ENCODE peak calls at places on chromosomes 7 and 10, in seven cellular contexts. One of them, this sample, is unnamed.
A peak's percentile ranks its signal among the peaks of the same experiment; 100 is the strongest.

GRCh38 chr7:36735172-36735571 is 10.9 kb upstream of the AOAH start:
- DNase-seq in sigmoid colon: no peak
- DNase-seq in IMR-90: no peak
- DNase-seq in transverse colon: no peak
- DNase-seq in tibial artery: no peak
- DNase-seq in stomach: no peak
- DNase-seq in esophagus squamous epithelium: no peak
- DNase-seq in this sample: peak; percentile 8

GRCh38 chr7:33895025-33895804 is 10.1 kb upstream of the BMPER start:
- DNase-seq in sigmoid colon: peak; percentile 90
- DNase-seq in IMR-90: peak; percentile 75
- DNase-seq in transverse colon: peak; percentile 82
- DNase-seq in tibial artery: peak; percentile 91
- DNase-seq in stomach: peak; percentile 90
- DNase-seq in esophagus squamous epithelium: no peak
- DNase-seq in this sample: peak; percentile 88

GRCh38 chr7:8923164-8923806 is 489.9 kb downstream of the NXPH1 start:
- DNase-seq in sigmoid colon: no peak
- DNase-seq in IMR-90: no peak
- DNase-seq in transverse colon: no peak
- DNase-seq in tibial artery: no peak
- DNase-seq in stomach: no peak
- DNase-seq in esophagus squamous epithelium: no peak
- DNase-seq in this sample: no peak

GRCh38 chr7:101126651-101127459 is at the start of gene SERPINE1:
- DNase-seq in sigmoid colon: peak; percentile 96
- DNase-seq in IMR-90: peak; percentile 100
- DNase-seq in transverse colon: peak; percentile 74
- DNase-seq in tibial artery: peak; percentile 97
- DNase-seq in stomach: peak; percentile 58
- DNase-seq in esophagus squamous epithelium: peak; percentile 47
- DNase-seq in this sample: peak; percentile 69

GRCh38 chr10:69004821-69005220 is 16.2 kb downstream of the KIFBP start:
- DNase-seq in sigmoid colon: no peak
- DNase-seq in IMR-90: peak; percentile 73
- DNase-seq in transverse colon: no peak
- DNase-seq in tibial artery: no peak
- DNase-seq in stomach: no peak
- DNase-seq in esophagus squamous epithelium: no peak
- DNase-seq in this sample: no peak

GRCh38 chr7:117045927-117046710 is 92.8 kb downstream of the ST7 start:
- DNase-seq in sigmoid colon: no peak
- DNase-seq in IMR-90: no peak
- DNase-seq in transverse colon: no peak
- DNase-seq in tibial artery: no peak
- DNase-seq in stomach: no peak
- DNase-seq in esophagus squamous epithelium: no peak
- DNase-seq in this sample: no peak

GRCh38 chr7:81267508-81267907 is 348.7 kb upstream of the SEMA3C start:
- DNase-seq in sigmoid colon: no peak
- DNase-seq in IMR-90: peak; percentile 43
- DNase-seq in transverse colon: no peak
- DNase-seq in tibial artery: no peak
- DNase-seq in stomach: no peak
- DNase-seq in esophagus squamous epithelium: no peak
- DNase-seq in this sample: peak; percentile 21

GRCh38 chr10:10295537-10295936 is 722.1 kb upstream of the CELF2 start:
- DNase-seq in sigmoid colon: no peak
- DNase-seq in IMR-90: no peak
- DNase-seq in transverse colon: no peak
- DNase-seq in tibial artery: no peak
- DNase-seq in stomach: no peak
- DNase-seq in esophagus squamous epithelium: no peak
- DNase-seq in this sample: no peak

GRCh38 chr7:25493811-25494366 is 265.6 kb upstream of the NPVF start:
- DNase-seq in sigmoid colon: no peak
- DNase-seq in IMR-90: no peak
- DNase-seq in transverse colon: no peak
- DNase-seq in tibial artery: no peak
- DNase-seq in stomach: no peak
- DNase-seq in esophagus squamous epithelium: no peak
- DNase-seq in this sample: no peak

GRCh38 chr10:34125702-34126101 is 689.4 kb downstream of the PARD3 start:
- DNase-seq in sigmoid colon: no peak
- DNase-seq in IMR-90: no peak
- DNase-seq in transverse colon: no peak
- DNase-seq in tibial artery: no peak
- DNase-seq in stomach: no peak
- DNase-seq in esophagus squamous epithelium: no peak
- DNase-seq in this sample: no peak

GRCh38 chr7:93232673-93233018 is 480 bp downstream of the VPS50 start:
- DNase-seq in sigmoid colon: no peak
- DNase-seq in IMR-90: no peak
- DNase-seq in transverse colon: no peak
- DNase-seq in tibial artery: no peak
- DNase-seq in stomach: no peak
- DNase-seq in esophagus squamous epithelium: no peak
- DNase-seq in this sample: peak; percentile 4

GRCh38 chr10:49151025-49151445 is 17.2 kb upstream of the FAM170B start:
- DNase-seq in sigmoid colon: no peak
- DNase-seq in IMR-90: no peak
- DNase-seq in transverse colon: no peak
- DNase-seq in tibial artery: no peak
- DNase-seq in stomach: no peak
- DNase-seq in esophagus squamous epithelium: no peak
- DNase-seq in this sample: no peak

GRCh38 chr10:93039721-93040120 is 20.9 kb upstream of the CYP26C1 start:
- DNase-seq in sigmoid colon: no peak
- DNase-seq in IMR-90: peak; percentile 46
- DNase-seq in transverse colon: no peak
- DNase-seq in tibial artery: no peak
- DNase-seq in stomach: no peak
- DNase-seq in esophagus squamous epithelium: no peak
- DNase-seq in this sample: peak; percentile 66

GRCh38 chr7:143382126-143382790 is 1.1 kb downstream of the ZYX start:
- DNase-seq in sigmoid colon: peak; percentile 64
- DNase-seq in IMR-90: no peak
- DNase-seq in transverse colon: no peak
- DNase-seq in tibial artery: no peak
- DNase-seq in stomach: no peak
- DNase-seq in esophagus squamous epithelium: no peak
- DNase-seq in this sample: no peak

GRCh38 chr7:150780249-150780648 is 19.9 kb downstream of the TMEM176B start:
- DNase-seq in sigmoid colon: no peak
- DNase-seq in IMR-90: no peak
- DNase-seq in transverse colon: no peak
- DNase-seq in tibial artery: no peak
- DNase-seq in stomach: no peak
- DNase-seq in esophagus squamous epithelium: no peak
- DNase-seq in this sample: no peak

GRCh38 chr7:50595538-50596102 is 30.4 kb upstream of the DDC start:
- DNase-seq in sigmoid colon: no peak
- DNase-seq in IMR-90: peak; percentile 34
- DNase-seq in transverse colon: no peak
- DNase-seq in tibial artery: no peak
- DNase-seq in stomach: no peak
- DNase-seq in esophagus squamous epithelium: no peak
- DNase-seq in this sample: peak; percentile 74

GRCh38 chr7:138864667-138865066 is 66.7 kb upstream of the ATP6V0A4 start:
- DNase-seq in sigmoid colon: no peak
- DNase-seq in IMR-90: peak; percentile 78
- DNase-seq in transverse colon: no peak
- DNase-seq in tibial artery: no peak
- DNase-seq in stomach: no peak
- DNase-seq in esophagus squamous epithelium: no peak
- DNase-seq in this sample: peak; percentile 86

GRCh38 chr7:12550956-12551355 is 19.6 kb upstream of the SCIN start:
- DNase-seq in sigmoid colon: no peak
- DNase-seq in IMR-90: peak; percentile 28
- DNase-seq in transverse colon: no peak
- DNase-seq in tibial artery: no peak
- DNase-seq in stomach: no peak
- DNase-seq in esophagus squamous epithelium: no peak
- DNase-seq in this sample: no peak

GRCh38 chr7:66493235-66494181 is 135.2 kb upstream of the KCTD7 start:
- DNase-seq in sigmoid colon: peak; percentile 99
- DNase-seq in IMR-90: peak; percentile 97
- DNase-seq in transverse colon: peak; percentile 98
- DNase-seq in tibial artery: peak; percentile 98
- DNase-seq in stomach: peak; percentile 99
- DNase-seq in esophagus squamous epithelium: peak; percentile 82
- DNase-seq in this sample: peak; percentile 99

GRCh38 chr10:21649441-21649872 is 115.4 kb downstream of the MLLT10 start:
- DNase-seq in sigmoid colon: no peak
- DNase-seq in IMR-90: no peak
- DNase-seq in transverse colon: no peak
- DNase-seq in tibial artery: no peak
- DNase-seq in stomach: no peak
- DNase-seq in esophagus squamous epithelium: no peak
- DNase-seq in this sample: no peak

GRCh38 chr10:126430512-126430911 is 42.2 kb upstream of the ADAM12 start:
- DNase-seq in sigmoid colon: no peak
- DNase-seq in IMR-90: no peak
- DNase-seq in transverse colon: no peak
- DNase-seq in tibial artery: no peak
- DNase-seq in stomach: no peak
- DNase-seq in esophagus squamous epithelium: no peak
- DNase-seq in this sample: no peak

GRCh38 chr7:135341049-135341448 is 107.4 kb downstream of the STRA8 start:
- DNase-seq in sigmoid colon: no peak
- DNase-seq in IMR-90: no peak
- DNase-seq in transverse colon: peak; percentile 76
- DNase-seq in tibial artery: no peak
- DNase-seq in stomach: no peak
- DNase-seq in esophagus squamous epithelium: no peak
- DNase-seq in this sample: no peak

GRCh38 chr10:71963756-71964668 is at the start of gene CHST3:
- DNase-seq in sigmoid colon: peak; percentile 91
- DNase-seq in IMR-90: peak; percentile 56
- DNase-seq in transverse colon: peak; percentile 42
- DNase-seq in tibial artery: peak; percentile 56
- DNase-seq in stomach: peak; percentile 69
- DNase-seq in esophagus squamous epithelium: no peak
- DNase-seq in this sample: peak; percentile 77

GRCh38 chr7:44469461-44469860 is 21.0 kb downstream of the NUDCD3 start:
- DNase-seq in sigmoid colon: no peak
- DNase-seq in IMR-90: no peak
- DNase-seq in transverse colon: no peak
- DNase-seq in tibial artery: no peak
- DNase-seq in stomach: no peak
- DNase-seq in esophagus squamous epithelium: no peak
- DNase-seq in this sample: no peak
- H3K4me1 ChIP-seq in sigmoid colon: peaks cover 24% of the 10 kb centered on the region
- H3K4me1 ChIP-seq in IMR-90: peaks cover 19% of the 10 kb centered on the region
- H3K4me1 ChIP-seq in transverse colon: no peaks in the 10 kb centered on the region
- H3K4me1 ChIP-seq in tibial artery: peaks cover 31% of the 10 kb centered on the region
- H3K4me1 ChIP-seq in stomach: peaks cover 54% of the 10 kb centered on the region
- H3K4me1 ChIP-seq in esophagus squamous epithelium: peaks cover 4% of the 10 kb centered on the region
- H3K4me1 ChIP-seq in this sample: peaks cover 56% of the 10 kb centered on the region

GRCh38 chr10:89001428-89002072 is 11.0 kb downstream of the FAS start:
- DNase-seq in sigmoid colon: no peak
- DNase-seq in IMR-90: peak; percentile 31
- DNase-seq in transverse colon: no peak
- DNase-seq in tibial artery: no peak
- DNase-seq in stomach: no peak
- DNase-seq in esophagus squamous epithelium: no peak
- DNase-seq in this sample: no peak
- H3K4me3 ChIP-seq in sigmoid colon: no peak overlapping the region
- H3K4me3 ChIP-seq in IMR-90: no peak overlapping the region
- H3K4me3 ChIP-seq in transverse colon: no peak overlapping the region
- H3K4me3 ChIP-seq in tibial artery: peak overlapping the region; percentile 42
- H3K4me3 ChIP-seq in stomach: no peak overlapping the region
- H3K4me3 ChIP-seq in esophagus squamous epithelium: no peak overlapping the region
- H3K4me3 ChIP-seq in this sample: no peak overlapping the region

GRCh38 chr10:44352316-44353127 is 32.4 kb downstream of the CXCL12 start:
- DNase-seq in sigmoid colon: peak; percentile 89
- DNase-seq in IMR-90: peak; percentile 80
- DNase-seq in transverse colon: peak; percentile 31
- DNase-seq in tibial artery: peak; percentile 28
- DNase-seq in stomach: peak; percentile 28
- DNase-seq in esophagus squamous epithelium: no peak
- DNase-seq in this sample: peak; percentile 87
- H3K4me1 ChIP-seq in sigmoid colon: no peaks in the 10 kb centered on the region
- H3K4me1 ChIP-seq in IMR-90: peaks cover 11% of the 10 kb centered on the region
- H3K4me1 ChIP-seq in transverse colon: no peaks in the 10 kb centered on the region
- H3K4me1 ChIP-seq in tibial artery: no peaks in the 10 kb centered on the region
- H3K4me1 ChIP-seq in stomach: peaks cover 4% of the 10 kb centered on the region
- H3K4me1 ChIP-seq in esophagus squamous epithelium: no peaks in the 10 kb centered on the region
- H3K4me1 ChIP-seq in this sample: no peaks in the 10 kb centered on the region

DNA sequence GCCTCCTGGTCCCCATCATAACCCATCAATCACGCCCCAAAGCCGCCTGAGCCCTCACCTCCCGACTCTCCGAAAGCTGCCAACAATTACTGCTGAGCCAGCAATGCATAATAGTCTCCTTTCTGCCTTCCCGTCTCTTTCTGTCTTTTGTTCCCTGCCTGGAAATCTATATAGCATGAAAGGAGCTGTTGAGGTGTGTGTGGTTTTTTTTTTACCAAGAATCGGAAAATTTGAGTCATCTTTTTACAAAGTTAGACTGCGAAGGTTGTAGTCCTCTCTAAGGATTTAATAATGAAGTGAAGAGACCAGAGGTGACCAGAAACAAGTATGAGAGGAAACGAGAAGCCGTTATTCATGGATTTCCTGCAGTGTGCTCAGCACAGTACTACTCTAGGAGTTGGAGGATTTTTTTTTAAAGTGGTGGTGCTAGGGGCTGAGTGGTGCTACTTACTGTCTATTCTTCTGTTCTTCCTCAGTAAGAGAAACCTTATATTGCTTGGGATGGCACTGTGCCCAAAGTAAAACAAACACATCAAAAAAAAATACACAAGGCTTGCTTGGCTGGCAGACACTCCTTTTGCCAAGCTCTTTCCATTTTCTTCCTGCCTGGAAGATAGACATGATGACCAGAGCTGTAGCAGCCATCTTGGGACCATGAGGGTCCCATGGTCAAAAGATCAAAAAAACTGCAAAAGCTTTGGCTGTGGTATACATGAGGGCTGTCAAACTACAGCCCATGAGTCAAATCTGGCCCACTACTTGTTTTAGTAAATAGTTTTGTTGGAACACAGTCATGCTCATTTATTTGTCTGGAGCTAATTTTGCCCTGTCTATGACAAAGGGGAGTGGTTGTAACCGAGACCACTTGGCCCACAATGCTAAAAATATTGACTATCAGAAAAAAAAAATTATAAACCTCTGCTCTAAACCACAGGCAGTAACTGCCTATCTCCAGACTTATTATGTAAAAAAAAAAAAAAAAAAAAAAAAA is 37.3 kb downstream of the ASB13 start:
- DNase-seq in sigmoid colon: no peak
- DNase-seq in IMR-90: peak; percentile 60
- DNase-seq in transverse colon: no peak
- DNase-seq in tibial artery: no peak
- DNase-seq in stomach: no peak
- DNase-seq in esophagus squamous epithelium: no peak
- DNase-seq in this sample: peak; percentile 44
- H3K4me3 ChIP-seq in sigmoid colon: no peak overlapping the region
- H3K4me3 ChIP-seq in IMR-90: no peak overlapping the region
- H3K4me3 ChIP-seq in transverse colon: peak overlapping the region; percentile 15
- H3K4me3 ChIP-seq in tibial artery: peak overlapping the region; percentile 33
- H3K4me3 ChIP-seq in stomach: no peak overlapping the region
- H3K4me3 ChIP-seq in esophagus squamous epithelium: peak overlapping the region; percentile 27
- H3K4me3 ChIP-seq in this sample: no peak overlapping the region

GRCh38 chr10:14652816-14653215 is 121.9 kb downstream of the FAM107B start:
- DNase-seq in sigmoid colon: no peak
- DNase-seq in IMR-90: no peak
- DNase-seq in transverse colon: no peak
- DNase-seq in tibial artery: no peak
- DNase-seq in stomach: no peak
- DNase-seq in esophagus squamous epithelium: no peak
- DNase-seq in this sample: no peak
- H3K4me1 ChIP-seq in sigmoid colon: peaks cover 48% of the 10 kb centered on the region
- H3K4me1 ChIP-seq in IMR-90: peaks cover 9% of the 10 kb centered on the region
- H3K4me1 ChIP-seq in transverse colon: peaks cover 19% of the 10 kb centered on the region
- H3K4me1 ChIP-seq in tibial artery: peaks cover 35% of the 10 kb centered on the region
- H3K4me1 ChIP-seq in stomach: peaks cover 54% of the 10 kb centered on the region
- H3K4me1 ChIP-seq in esophagus squamous epithelium: peaks cover 9% of the 10 kb centered on the region
- H3K4me1 ChIP-seq in this sample: peaks cover 42% of the 10 kb centered on the region

This sample was measured in cardiac muscle cell.